ENCODE peak calls at places on chromosomes 4 and X, in five cellular contexts. B is PC-9, S is PC-3, G is OCI-LY7, Y is SK-N-SH. L is an unnamed sample.

GRCh38 chr4:2388430-2389182 is 29.8 kb downstream of the ZFYVE28 start:
- DNase-seq in B (no peak), S (no peak), G (no peak), Y (no peak), L (no peak)

GRCh38 chr4:184317234-184317918 is 99.7 kb upstream of the ENPP6 start:
- DNase-seq in B (no peak), S (no peak), G (no peak), Y (no peak), L (no peak)

GRCh38 chr4:82898322-82899243 is 2.0 kb upstream of the THAP9 start:
- DNase-seq in B (peak; percentile 77), S (peak; percentile 64), G (peak; percentile 43), Y (no peak), L (peak; percentile 92)

GRCh38 chrX:130028196-130028595 is 45.8 kb downstream of the BCORL1 start:
- DNase-seq in B (no peak), S (peak; percentile 54), G (peak; percentile 37), Y (peak; percentile 49), L (no peak)

GRCh38 chr4:47473351-47473750 is 9.8 kb upstream of the COMMD8 start:
- DNase-seq in B (no peak), S (no peak), G (no peak), Y (no peak), L (no peak)

GRCh38 chrX:5730561-5730960 is 498.1 kb downstream of the NLGN4X start:
- DNase-seq in B (no peak), S (no peak), G (no peak), Y (no peak), L (peak; percentile 15)

GRCh38 chr4:41176357-41176756 is 38.0 kb downstream of the APBB2 start:
- DNase-seq in B (no peak), S (peak; percentile 36), G (no peak), Y (no peak), L (peak; percentile 81)

GRCh38 chrX:40504801-40505605 is 75.8 kb upstream of the ATP6AP2 start:
- DNase-seq in B (no peak), S (no peak), G (no peak), Y (no peak), L (peak; percentile 93)

GRCh38 chr4:8534129-8534528 is 46.1 kb upstream of the GPR78 start:
- DNase-seq in B (peak; percentile 94), S (peak; percentile 92), G (no peak), Y (no peak), L (peak; percentile 58)

GRCh38 chr4:113131621-113132020 is 82.2 kb downstream of the ANK2 start:
- DNase-seq in B (no peak), S (no peak), G (no peak), Y (no peak), L (no peak)

GRCh38 chrX:129530410-129530809 is 7.1 kb upstream of the SMARCA1 start:
- DNase-seq in B (no peak), S (no peak), G (no peak), Y (no peak), L (no peak)

GRCh38 chrX:129750971-129751370 is 12.2 kb downstream of the XPNPEP2 start:
- DNase-seq in B (no peak), S (no peak), G (no peak), Y (no peak), L (no peak)

GRCh38 chrX:87517571-87518141 is at the start of gene KLHL4:
- DNase-seq in B (no peak), S (peak; percentile 70), G (no peak), Y (no peak), L (peak; percentile 96)

GRCh38 chr4:40672528-40673522 is 43.2 kb upstream of the RBM47 start:
- DNase-seq in B (peak; percentile 99), S (peak; percentile 83), G (no peak), Y (no peak), L (peak; percentile 100)

GRCh38 chr4:71130827-71131603 is 137.6 kb downstream of the DCK start:
- DNase-seq in B (no peak), S (peak; percentile 61), G (no peak), Y (no peak), L (peak; percentile 78)

GRCh38 chr4:12787261-12787660 is 696.9 kb downstream of the RAB28 start:
- DNase-seq in B (no peak), S (no peak), G (no peak), Y (no peak), L (no peak)

GRCh38 chrX:19889582-19890342 is 2.4 kb upstream of the SH3KBP1 start:
- DNase-seq in B (peak; percentile 73), S (peak; percentile 72), G (no peak), Y (no peak), L (peak; percentile 66)

GRCh38 chr4:101682946-101683345 is 107.6 kb upstream of the BANK1 start:
- DNase-seq in B (no peak), S (no peak), G (no peak), Y (no peak), L (no peak)

GRCh38 chr4:169079942-169080827 is 70.1 kb upstream of the CBR4 start:
- DNase-seq in B (no peak), S (peak; percentile 76), G (no peak), Y (peak; percentile 64), L (peak; percentile 82)

DNA sequence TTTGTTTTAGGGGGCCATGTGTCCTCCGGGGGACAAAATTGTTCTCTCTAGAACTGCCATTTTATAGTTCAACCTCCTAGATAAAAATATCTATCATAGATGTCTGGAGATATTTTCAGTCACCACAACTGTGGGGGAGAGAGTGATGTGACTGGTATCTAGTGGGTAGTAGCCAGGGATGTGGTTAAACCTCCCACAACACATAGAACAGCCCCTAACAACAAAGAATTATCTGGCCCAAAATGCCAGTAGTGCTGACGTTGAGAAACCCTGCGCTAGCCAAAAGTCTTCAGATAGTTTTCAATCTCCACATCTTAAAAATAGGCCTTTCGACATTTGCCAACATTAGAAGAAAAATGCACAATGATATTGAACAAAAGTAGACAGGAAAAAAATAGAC is 19.0 kb upstream of the SUPT20HL2 start:
- DNase-seq in B (no peak), S (no peak), G (no peak), Y (no peak), L (peak; percentile 65)
- H3K27ac ChIP-seq in B (no peak overlapping the region), S (no peak overlapping the region), G (no peak overlapping the region), Y (no peak overlapping the region), L (peak overlapping the region; percentile 26)

GRCh38 chrX:9515973-9516538 is 51.2 kb downstream of the TBL1X start:
- DNase-seq in B (no peak), S (no peak), G (no peak), Y (no peak), L (no peak)
- H4K20me1 ChIP-seq in B (no peaks in the 10 kb centered on the region), S (no peaks in the 10 kb centered on the region), G (no peaks in the 10 kb centered on the region), Y (peaks cover 3% of the 10 kb centered on the region), L (peaks cover 13% of the 10 kb centered on the region)

DNA sequence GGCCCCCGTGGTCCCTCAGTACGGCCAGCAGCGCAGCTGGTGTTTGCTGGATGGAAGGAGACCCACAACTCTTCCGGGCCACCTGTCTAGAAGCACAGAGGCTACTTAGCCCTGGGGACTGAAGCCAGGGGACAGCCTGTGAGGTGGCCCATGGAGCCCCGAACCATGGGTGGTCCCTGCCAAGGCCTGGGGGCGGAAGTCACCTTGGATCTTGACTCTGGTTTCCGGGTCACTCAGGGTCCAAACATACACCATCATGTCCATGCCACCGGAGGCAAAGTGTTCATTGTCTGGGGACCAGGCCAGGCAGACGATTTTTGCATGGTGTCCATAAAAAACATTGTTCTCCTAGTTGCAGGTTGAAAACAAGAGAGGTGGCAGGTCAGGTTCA is 39.5 kb downstream of the WDR1 start:
- DNase-seq in B (no peak), S (no peak), G (no peak), Y (no peak), L (no peak)
- H2AFZ ChIP-seq in B (no peak overlapping the region), S (no peak overlapping the region), G (no peak overlapping the region), Y (no peak overlapping the region), L (no peak overlapping the region)

DNA sequence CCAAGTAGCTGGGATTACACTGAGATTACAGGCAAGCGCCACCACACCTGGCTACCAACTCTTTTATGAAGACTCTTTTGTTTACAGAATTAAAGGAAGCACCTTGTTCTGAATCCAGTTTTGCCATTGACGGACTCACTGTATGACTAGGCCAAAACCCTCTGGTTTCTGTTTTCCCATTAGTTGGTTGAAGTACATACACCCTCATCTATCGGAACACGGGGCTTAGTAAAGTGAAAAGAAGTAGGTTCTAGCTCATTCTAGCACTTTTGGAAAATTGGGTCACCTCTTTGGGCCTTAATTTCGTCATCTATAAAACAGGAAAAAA is 360.4 kb upstream of the ZCCHC13 start:
- DNase-seq in B (no peak), S (no peak), G (no peak), Y (no peak), L (no peak)
- H3K27ac ChIP-seq in B (peak overlapping the region; percentile 23), S (peak overlapping the region; percentile 10), G (peak overlapping the region; percentile 69), Y (peak overlapping the region; percentile 77), L (peak overlapping the region; percentile 96)

DNA sequence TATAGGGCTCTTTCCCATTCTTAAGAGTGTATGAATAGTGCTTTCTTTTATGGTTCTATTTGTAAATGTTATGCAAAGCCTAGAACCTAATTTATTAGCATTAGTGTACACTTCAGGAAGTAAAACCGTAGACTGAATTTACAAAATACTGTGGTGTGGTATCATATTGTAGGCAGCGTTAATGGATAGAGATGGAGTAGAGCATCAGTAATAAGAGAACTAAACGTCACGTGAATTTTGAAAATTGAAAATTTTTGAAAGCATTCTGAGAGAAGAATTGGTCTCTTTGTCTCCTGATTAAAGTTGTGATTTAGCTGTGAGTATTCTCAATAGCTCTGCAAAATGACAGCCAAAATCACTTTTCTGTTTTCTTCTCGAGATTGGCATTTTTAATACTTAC is 2.9 kb downstream of the STIM2 start:
- DNase-seq in B (no peak), S (no peak), G (no peak), Y (no peak), L (no peak)
- H4K20me1 ChIP-seq in B (no peaks in the 10 kb centered on the region), S (peaks cover 6% of the 10 kb centered on the region), G (peaks cover 54% of the 10 kb centered on the region), Y (peaks cover 5% of the 10 kb centered on the region), L (peaks cover 27% of the 10 kb centered on the region)

GRCh38 chrX:1656379-1656778 is 41.5 kb downstream of the ASMT start:
- DNase-seq in B (no peak), S (no peak), G (no peak), Y (no peak), L (no peak)

GRCh38 chrX:1661048-1661921 is 46.4 kb downstream of the ASMT start:
- DNase-seq in B (no peak), S (no peak), G (peak; percentile 98), Y (no peak), L (no peak)

GRCh38 chrX:1659664-1660461 is 45.0 kb downstream of the ASMT start:
- DNase-seq in B (no peak), S (no peak), G (no peak), Y (no peak), L (no peak)

GRCh38 chrX:1658083-1658463 is 43.2 kb downstream of the ASMT start:
- DNase-seq in B (no peak), S (no peak), G (no peak), Y (no peak), L (no peak)

DNA sequence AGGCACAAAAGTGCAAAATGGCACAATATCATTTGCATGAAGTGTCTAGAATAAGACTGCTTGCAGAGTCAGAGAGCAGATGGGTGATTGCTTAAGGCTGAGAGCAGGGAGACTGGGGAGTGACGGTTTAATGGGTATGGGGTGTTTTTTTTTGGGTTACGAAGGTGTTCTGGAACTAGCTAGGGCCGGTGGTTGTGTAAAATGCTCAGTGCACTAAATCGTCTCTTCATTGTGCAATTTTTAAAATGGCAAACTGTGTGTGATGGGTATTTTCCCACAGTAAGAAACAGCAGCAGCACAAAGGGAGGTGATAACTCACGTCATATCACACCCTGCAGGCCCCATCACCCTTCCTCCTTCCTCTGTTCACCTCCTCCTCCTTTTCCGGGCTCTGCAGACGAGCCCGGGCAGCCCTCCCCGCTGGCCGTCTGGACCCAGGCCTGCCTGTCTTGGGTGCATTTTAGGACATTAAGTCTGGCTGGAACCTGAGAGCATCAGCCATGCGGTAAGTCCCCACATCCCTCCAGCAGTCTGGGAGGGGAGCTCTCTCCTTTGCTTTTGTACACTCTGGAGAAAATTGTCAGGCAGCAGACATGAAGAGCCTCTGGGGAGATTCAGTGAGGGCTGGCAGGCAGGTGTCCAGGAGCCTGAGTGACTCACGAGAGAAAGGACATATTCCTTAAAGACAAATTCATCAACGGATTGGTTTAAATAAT is 42.7 kb downstream of the ASMT start:
- DNase-seq in B (no peak), S (peak; percentile 25), G (peak; percentile 66), Y (no peak), L (peak; percentile 18)
- H2AFZ ChIP-seq in B (no peak overlapping the region), S (no peak overlapping the region), G (peak overlapping the region; percentile 90), Y (peak overlapping the region; percentile 31), L (peak overlapping the region; percentile 45)

L was measured in astrocyte.